ENCODE peak calls at places on chromosomes 4 and X, in nine cellular contexts. One of them, this sample, is unnamed.

GRCh38 chrX:79366888-79367749 is at the start of gene ITM2A:
- DNase-seq in GM12878: no peak
- DNase-seq in dorsolateral prefrontal cortex: no peak
- DNase-seq in left lung: peak; percentile 34
- DNase-seq in tibial nerve: peak; percentile 17
- DNase-seq in GM23338: peak; percentile 55
- DNase-seq in aorta: peak; percentile 81
- DNase-seq in breast epithelium: peak; percentile 27
- DNase-seq in substantia nigra: no peak
- DNase-seq in this sample: peak; percentile 63

GRCh38 chr4:3869661-3870566 is 103.7 kb downstream of the ADRA2C start:
- DNase-seq in GM12878: no peak
- DNase-seq in dorsolateral prefrontal cortex: no peak
- DNase-seq in left lung: peak; percentile 16
- DNase-seq in tibial nerve: no peak
- DNase-seq in GM23338: no peak
- DNase-seq in aorta: peak; percentile 49
- DNase-seq in breast epithelium: no peak
- DNase-seq in substantia nigra: no peak
- DNase-seq in this sample: no peak

GRCh38 chrX:53481093-53481492 is 46.9 kb upstream of the HSD17B10 start:
- DNase-seq in GM12878: no peak
- DNase-seq in dorsolateral prefrontal cortex: no peak
- DNase-seq in left lung: no peak
- DNase-seq in tibial nerve: no peak
- DNase-seq in GM23338: peak; percentile 28
- DNase-seq in aorta: no peak
- DNase-seq in breast epithelium: no peak
- DNase-seq in substantia nigra: no peak
- DNase-seq in this sample: no peak

GRCh38 chrX:54494970-54495813 is 842 bp downstream of the FGD1 start:
- DNase-seq in GM12878: no peak
- DNase-seq in dorsolateral prefrontal cortex: no peak
- DNase-seq in left lung: no peak
- DNase-seq in tibial nerve: no peak
- DNase-seq in GM23338: peak; percentile 24
- DNase-seq in aorta: peak; percentile 80
- DNase-seq in breast epithelium: no peak
- DNase-seq in substantia nigra: no peak
- DNase-seq in this sample: no peak

GRCh38 chr4:3768842-3769641 is 2.9 kb downstream of the ADRA2C start:
- DNase-seq in GM12878: no peak
- DNase-seq in dorsolateral prefrontal cortex: no peak
- DNase-seq in left lung: no peak
- DNase-seq in tibial nerve: no peak
- DNase-seq in GM23338: no peak
- DNase-seq in aorta: no peak
- DNase-seq in breast epithelium: no peak
- DNase-seq in substantia nigra: no peak
- DNase-seq in this sample: no peak

GRCh38 chr4:75555294-75556164 is at the start of gene ODAPH:
- DNase-seq in GM12878: peak; percentile 42
- DNase-seq in dorsolateral prefrontal cortex: no peak
- DNase-seq in left lung: no peak
- DNase-seq in tibial nerve: no peak
- DNase-seq in GM23338: peak; percentile 15
- DNase-seq in aorta: no peak
- DNase-seq in breast epithelium: no peak
- DNase-seq in substantia nigra: no peak
- DNase-seq in this sample: no peak

GRCh38 chr4:61443813-61444510 is 243.8 kb downstream of the ADGRL3 start:
- DNase-seq in GM12878: no peak
- DNase-seq in dorsolateral prefrontal cortex: no peak
- DNase-seq in left lung: no peak
- DNase-seq in tibial nerve: no peak
- DNase-seq in GM23338: no peak
- DNase-seq in aorta: no peak
- DNase-seq in breast epithelium: no peak
- DNase-seq in substantia nigra: no peak
- DNase-seq in this sample: no peak

GRCh38 chrX:14698770-14699169 is 169.4 kb downstream of the GLRA2 start:
- DNase-seq in GM12878: no peak
- DNase-seq in dorsolateral prefrontal cortex: no peak
- DNase-seq in left lung: no peak
- DNase-seq in tibial nerve: no peak
- DNase-seq in GM23338: no peak
- DNase-seq in aorta: no peak
- DNase-seq in breast epithelium: no peak
- DNase-seq in substantia nigra: no peak
- DNase-seq in this sample: no peak

GRCh38 chrX:69163936-69164741 is 1.1 kb downstream of the PJA1 start:
- DNase-seq in GM12878: no peak
- DNase-seq in dorsolateral prefrontal cortex: no peak
- DNase-seq in left lung: no peak
- DNase-seq in tibial nerve: peak; percentile 10
- DNase-seq in GM23338: peak; percentile 55
- DNase-seq in aorta: no peak
- DNase-seq in breast epithelium: no peak
- DNase-seq in substantia nigra: no peak
- DNase-seq in this sample: no peak

GRCh38 chr4:6925357-6925836 is 15.8 kb downstream of the TBC1D14 start:
- DNase-seq in GM12878: no peak
- DNase-seq in dorsolateral prefrontal cortex: no peak
- DNase-seq in left lung: peak; percentile 65
- DNase-seq in tibial nerve: no peak
- DNase-seq in GM23338: no peak
- DNase-seq in aorta: no peak
- DNase-seq in breast epithelium: no peak
- DNase-seq in substantia nigra: no peak
- DNase-seq in this sample: peak; percentile 75

GRCh38 chrX:130974323-130974722 is 71.3 kb upstream of the ENOX2 start:
- DNase-seq in GM12878: no peak
- DNase-seq in dorsolateral prefrontal cortex: no peak
- DNase-seq in left lung: no peak
- DNase-seq in tibial nerve: no peak
- DNase-seq in GM23338: no peak
- DNase-seq in aorta: no peak
- DNase-seq in breast epithelium: no peak
- DNase-seq in substantia nigra: no peak
- DNase-seq in this sample: no peak

GRCh38 chr4:7741946-7742806 is 197.5 kb downstream of the AFAP1 start:
- DNase-seq in GM12878: no peak
- DNase-seq in dorsolateral prefrontal cortex: no peak
- DNase-seq in left lung: no peak
- DNase-seq in tibial nerve: no peak
- DNase-seq in GM23338: no peak
- DNase-seq in aorta: no peak
- DNase-seq in breast epithelium: no peak
- DNase-seq in substantia nigra: no peak
- DNase-seq in this sample: no peak

GRCh38 chr4:169649545-169650226 is 29.3 kb downstream of the CLCN3 start:
- DNase-seq in GM12878: no peak
- DNase-seq in dorsolateral prefrontal cortex: no peak
- DNase-seq in left lung: no peak
- DNase-seq in tibial nerve: no peak
- DNase-seq in GM23338: no peak
- DNase-seq in aorta: no peak
- DNase-seq in breast epithelium: no peak
- DNase-seq in substantia nigra: no peak
- DNase-seq in this sample: no peak

GRCh38 chrX:153878969-153879653 is 6.9 kb downstream of the L1CAM start:
- DNase-seq in GM12878: no peak
- DNase-seq in dorsolateral prefrontal cortex: no peak
- DNase-seq in left lung: no peak
- DNase-seq in tibial nerve: no peak
- DNase-seq in GM23338: peak; percentile 66
- DNase-seq in aorta: no peak
- DNase-seq in breast epithelium: no peak
- DNase-seq in substantia nigra: no peak
- DNase-seq in this sample: no peak

GRCh38 chr4:77697860-77698599 is 92.4 kb downstream of the CXCL13 start:
- DNase-seq in GM12878: no peak
- DNase-seq in dorsolateral prefrontal cortex: no peak
- DNase-seq in left lung: no peak
- DNase-seq in tibial nerve: no peak
- DNase-seq in GM23338: peak; percentile 79
- DNase-seq in aorta: no peak
- DNase-seq in breast epithelium: no peak
- DNase-seq in substantia nigra: no peak
- DNase-seq in this sample: no peak

GRCh38 chr4:37885496-37885895 is 5.4 kb upstream of the TBC1D1 start:
- DNase-seq in GM12878: no peak
- DNase-seq in dorsolateral prefrontal cortex: no peak
- DNase-seq in left lung: no peak
- DNase-seq in tibial nerve: no peak
- DNase-seq in GM23338: no peak
- DNase-seq in aorta: no peak
- DNase-seq in breast epithelium: no peak
- DNase-seq in substantia nigra: no peak
- DNase-seq in this sample: no peak

GRCh38 chrX:15751160-15751819 is 13.2 kb downstream of the CA5B start:
- DNase-seq in GM12878: no peak
- DNase-seq in dorsolateral prefrontal cortex: no peak
- DNase-seq in left lung: no peak
- DNase-seq in tibial nerve: no peak
- DNase-seq in GM23338: no peak
- DNase-seq in aorta: no peak
- DNase-seq in breast epithelium: no peak
- DNase-seq in substantia nigra: no peak
- DNase-seq in this sample: no peak

GRCh38 chrX:15758140-15758539 is 20.1 kb downstream of the CA5B start:
- DNase-seq in GM12878: no peak
- DNase-seq in dorsolateral prefrontal cortex: no peak
- DNase-seq in left lung: no peak
- DNase-seq in tibial nerve: no peak
- DNase-seq in GM23338: no peak
- DNase-seq in aorta: no peak
- DNase-seq in breast epithelium: no peak
- DNase-seq in substantia nigra: no peak
- DNase-seq in this sample: no peak

GRCh38 chrX:15750611-15751159 is 12.6 kb downstream of the CA5B start:
- DNase-seq in GM12878: no peak
- DNase-seq in dorsolateral prefrontal cortex: no peak
- DNase-seq in left lung: no peak
- DNase-seq in tibial nerve: no peak
- DNase-seq in GM23338: no peak
- DNase-seq in aorta: no peak
- DNase-seq in breast epithelium: no peak
- DNase-seq in substantia nigra: no peak
- DNase-seq in this sample: no peak

GRCh38 chrX:15749642-15750610 is 11.9 kb downstream of the CA5B start:
- DNase-seq in GM12878: no peak
- DNase-seq in dorsolateral prefrontal cortex: no peak
- DNase-seq in left lung: peak; percentile 46
- DNase-seq in tibial nerve: peak; percentile 18
- DNase-seq in GM23338: no peak
- DNase-seq in aorta: no peak
- DNase-seq in breast epithelium: peak; percentile 30
- DNase-seq in substantia nigra: no peak
- DNase-seq in this sample: peak; percentile 64

GRCh38 chrX:15755091-15755490 is 17.0 kb downstream of the CA5B start:
- DNase-seq in GM12878: no peak
- DNase-seq in dorsolateral prefrontal cortex: no peak
- DNase-seq in left lung: no peak
- DNase-seq in tibial nerve: no peak
- DNase-seq in GM23338: no peak
- DNase-seq in aorta: no peak
- DNase-seq in breast epithelium: no peak
- DNase-seq in substantia nigra: no peak
- DNase-seq in this sample: no peak
- H3K27ac ChIP-seq in GM12878: no peak overlapping the region
- H3K27ac ChIP-seq in dorsolateral prefrontal cortex: no peak overlapping the region
- H3K27ac ChIP-seq in left lung: no peak overlapping the region
- H3K27ac ChIP-seq in tibial nerve: no peak overlapping the region
- H3K27ac ChIP-seq in GM23338: no peak overlapping the region
- H3K27ac ChIP-seq in aorta: no peak overlapping the region
- H3K27ac ChIP-seq in breast epithelium: no peak overlapping the region
- H3K27ac ChIP-seq in substantia nigra: no peak overlapping the region
- H3K27ac ChIP-seq in this sample: no peak overlapping the region

GRCh38 chrX:134566506-134566905 is 91.8 kb downstream of the PLAC1 start:
- DNase-seq in GM12878: no peak
- DNase-seq in dorsolateral prefrontal cortex: no peak
- DNase-seq in left lung: no peak
- DNase-seq in tibial nerve: no peak
- DNase-seq in GM23338: no peak
- DNase-seq in aorta: no peak
- DNase-seq in breast epithelium: no peak
- DNase-seq in substantia nigra: no peak
- DNase-seq in this sample: no peak
- H3K27ac ChIP-seq in GM12878: no peak overlapping the region
- H3K27ac ChIP-seq in dorsolateral prefrontal cortex: no peak overlapping the region
- H3K27ac ChIP-seq in left lung: no peak overlapping the region
- H3K27ac ChIP-seq in tibial nerve: no peak overlapping the region
- H3K27ac ChIP-seq in GM23338: no peak overlapping the region
- H3K27ac ChIP-seq in aorta: no peak overlapping the region
- H3K27ac ChIP-seq in breast epithelium: no peak overlapping the region
- H3K27ac ChIP-seq in substantia nigra: no peak overlapping the region
- H3K27ac ChIP-seq in this sample: no peak overlapping the region

DNA sequence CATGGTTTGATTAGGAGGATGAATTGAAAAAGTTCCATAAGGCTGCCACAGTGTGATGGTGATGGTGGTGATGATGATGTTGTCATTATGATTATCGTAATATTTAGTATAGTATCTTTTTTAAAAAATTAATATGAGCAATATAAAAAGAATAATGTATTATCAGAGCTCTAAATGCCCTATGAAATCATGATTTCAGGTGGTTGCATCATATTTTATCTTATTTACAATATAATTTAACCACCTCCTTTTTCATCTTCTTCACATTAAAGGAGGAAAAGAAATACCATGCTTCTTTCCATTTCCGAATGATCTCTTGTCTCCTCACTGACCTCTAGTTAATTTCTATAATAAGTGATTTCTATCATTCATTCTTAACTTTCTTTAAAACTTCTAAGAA is 225.9 kb downstream of the RAPGEF2 start:
- DNase-seq in GM12878: no peak
- DNase-seq in dorsolateral prefrontal cortex: no peak
- DNase-seq in left lung: no peak
- DNase-seq in tibial nerve: no peak
- DNase-seq in GM23338: no peak
- DNase-seq in aorta: no peak
- DNase-seq in breast epithelium: no peak
- DNase-seq in substantia nigra: no peak
- DNase-seq in this sample: no peak
- H3K27ac ChIP-seq in GM12878: no peak overlapping the region
- H3K27ac ChIP-seq in dorsolateral prefrontal cortex: no peak overlapping the region
- H3K27ac ChIP-seq in left lung: no peak overlapping the region
- H3K27ac ChIP-seq in tibial nerve: no peak overlapping the region
- H3K27ac ChIP-seq in GM23338: no peak overlapping the region
- H3K27ac ChIP-seq in aorta: no peak overlapping the region
- H3K27ac ChIP-seq in breast epithelium: no peak overlapping the region
- H3K27ac ChIP-seq in substantia nigra: no peak overlapping the region
- H3K27ac ChIP-seq in this sample: no peak overlapping the region

DNA sequence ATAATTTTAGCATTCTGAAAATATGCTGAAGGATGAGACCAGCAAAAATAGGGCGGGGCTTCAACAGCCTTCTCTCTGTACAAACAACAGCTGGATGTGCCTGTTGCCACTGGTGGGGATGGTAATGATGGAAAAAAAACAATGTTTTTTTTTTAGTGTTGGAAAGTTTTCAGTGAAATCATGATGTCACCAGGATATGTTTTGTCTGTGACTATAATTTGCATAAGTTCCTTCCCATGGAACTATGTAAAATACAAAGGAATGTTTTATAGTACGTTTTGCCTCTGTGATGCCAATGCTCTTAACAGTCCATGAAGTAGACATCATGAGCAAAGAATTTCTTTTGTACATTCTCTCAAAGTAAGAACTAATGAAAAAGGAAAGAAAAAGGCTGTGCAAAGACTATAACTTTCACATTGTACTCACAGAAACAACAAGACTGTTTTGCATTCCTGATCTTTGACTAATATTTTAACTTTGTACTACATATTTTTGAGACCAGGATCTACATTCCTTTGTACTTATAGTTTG is 589.7 kb downstream of the SPRY1 start:
- DNase-seq in GM12878: no peak
- DNase-seq in dorsolateral prefrontal cortex: no peak
- DNase-seq in left lung: peak; percentile 35
- DNase-seq in tibial nerve: peak; percentile 43
- DNase-seq in GM23338: no peak
- DNase-seq in aorta: no peak
- DNase-seq in breast epithelium: peak; percentile 35
- DNase-seq in substantia nigra: no peak
- DNase-seq in this sample: peak; percentile 82
- H3K27ac ChIP-seq in GM12878: no peak overlapping the region
- H3K27ac ChIP-seq in dorsolateral prefrontal cortex: no peak overlapping the region
- H3K27ac ChIP-seq in left lung: peak overlapping the region; percentile 74
- H3K27ac ChIP-seq in tibial nerve: peak overlapping the region; percentile 76
- H3K27ac ChIP-seq in GM23338: no peak overlapping the region
- H3K27ac ChIP-seq in aorta: no peak overlapping the region
- H3K27ac ChIP-seq in breast epithelium: peak overlapping the region; percentile 16
- H3K27ac ChIP-seq in substantia nigra: no peak overlapping the region
- H3K27ac ChIP-seq in this sample: peak overlapping the region; percentile 79

This sample was measured in right atrium auricular region.